ENCODE peak calls at places on chromosomes 1 and 21, in nine cellular contexts. One of them, this sample, is unnamed.

GRCh38 chr1:157438236-157439012 is 113.9 kb downstream of the FCRL5 start:
- DNase-seq in WTC11: no peak
- DNase-seq in AG09309: peak
- DNase-seq in GM13977: no peak
- DNase-seq in RWPE1: no peak
- DNase-seq in AG04450: no peak
- DNase-seq in ovary: no peak
- DNase-seq in Calu3: no peak
- DNase-seq in tibial nerve: no peak
- DNase-seq in this sample: no peak

GRCh38 chr1:224958490-224958889 is 29.0 kb downstream of the DNAH14 start:
- DNase-seq in WTC11: no peak
- DNase-seq in AG09309: no peak
- DNase-seq in GM13977: no peak
- DNase-seq in RWPE1: no peak
- DNase-seq in AG04450: no peak
- DNase-seq in ovary: no peak
- DNase-seq in Calu3: no peak
- DNase-seq in tibial nerve: no peak
- DNase-seq in this sample: no peak

GRCh38 chr21:17726047-17726446 is 93.1 kb downstream of the C21orf91 start:
- DNase-seq in WTC11: no peak
- DNase-seq in AG09309: no peak
- DNase-seq in GM13977: no peak
- DNase-seq in RWPE1: peak
- DNase-seq in AG04450: no peak
- DNase-seq in ovary: no peak
- DNase-seq in Calu3: no peak
- DNase-seq in tibial nerve: no peak
- DNase-seq in this sample: no peak

GRCh38 chr1:240189386-240189989 is 97.8 kb downstream of the FMN2 start:
- DNase-seq in WTC11: peak
- DNase-seq in AG09309: no peak
- DNase-seq in GM13977: peak
- DNase-seq in RWPE1: peak
- DNase-seq in AG04450: no peak
- DNase-seq in ovary: no peak
- DNase-seq in Calu3: peak
- DNase-seq in tibial nerve: no peak
- DNase-seq in this sample: no peak

GRCh38 chr1:171583581-171584194 is 38.4 kb upstream of the MYOCOS start:
- DNase-seq in WTC11: no peak
- DNase-seq in AG09309: no peak
- DNase-seq in GM13977: no peak
- DNase-seq in RWPE1: no peak
- DNase-seq in AG04450: no peak
- DNase-seq in ovary: no peak
- DNase-seq in Calu3: no peak
- DNase-seq in tibial nerve: no peak
- DNase-seq in this sample: no peak

GRCh38 chr21:27631471-27631870 is 664.6 kb upstream of the ADAMTS5 start:
- DNase-seq in WTC11: no peak
- DNase-seq in AG09309: peak
- DNase-seq in GM13977: no peak
- DNase-seq in RWPE1: no peak
- DNase-seq in AG04450: no peak
- DNase-seq in ovary: no peak
- DNase-seq in Calu3: no peak
- DNase-seq in tibial nerve: no peak
- DNase-seq in this sample: no peak

GRCh38 chr1:74502432-74502831 is 10.0 kb downstream of the LRRC53 start:
- DNase-seq in WTC11: no peak
- DNase-seq in AG09309: no peak
- DNase-seq in GM13977: peak
- DNase-seq in RWPE1: peak
- DNase-seq in AG04450: peak
- DNase-seq in ovary: no peak
- DNase-seq in Calu3: no peak
- DNase-seq in tibial nerve: no peak
- DNase-seq in this sample: no peak

GRCh38 chr1:235920596-235921375 is 54.1 kb upstream of the LYST start:
- DNase-seq in WTC11: no peak
- DNase-seq in AG09309: peak
- DNase-seq in GM13977: no peak
- DNase-seq in RWPE1: no peak
- DNase-seq in AG04450: no peak
- DNase-seq in ovary: no peak
- DNase-seq in Calu3: no peak
- DNase-seq in tibial nerve: no peak
- DNase-seq in this sample: no peak

GRCh38 chr1:97137862-97138514 is 416.4 kb downstream of the PTBP2 start:
- DNase-seq in WTC11: no peak
- DNase-seq in AG09309: no peak
- DNase-seq in GM13977: peak
- DNase-seq in RWPE1: peak
- DNase-seq in AG04450: no peak
- DNase-seq in ovary: no peak
- DNase-seq in Calu3: peak
- DNase-seq in tibial nerve: no peak
- DNase-seq in this sample: peak

GRCh38 chr1:221824025-221824424 is 82.1 kb upstream of the DUSP10 start:
- DNase-seq in WTC11: no peak
- DNase-seq in AG09309: no peak
- DNase-seq in GM13977: no peak
- DNase-seq in RWPE1: no peak
- DNase-seq in AG04450: no peak
- DNase-seq in ovary: no peak
- DNase-seq in Calu3: no peak
- DNase-seq in tibial nerve: no peak
- DNase-seq in this sample: no peak

GRCh38 chr1:203807211-203807610 is 11.8 kb downstream of the ZBED6 start:
- DNase-seq in WTC11: no peak
- DNase-seq in AG09309: peak
- DNase-seq in GM13977: no peak
- DNase-seq in RWPE1: no peak
- DNase-seq in AG04450: peak
- DNase-seq in ovary: no peak
- DNase-seq in Calu3: no peak
- DNase-seq in tibial nerve: no peak
- DNase-seq in this sample: no peak

GRCh38 chr1:25863486-25864262 is 4.4 kb upstream of the AUNIP start:
- DNase-seq in WTC11: no peak
- DNase-seq in AG09309: no peak
- DNase-seq in GM13977: no peak
- DNase-seq in RWPE1: no peak
- DNase-seq in AG04450: no peak
- DNase-seq in ovary: no peak
- DNase-seq in Calu3: no peak
- DNase-seq in tibial nerve: no peak
- DNase-seq in this sample: no peak
- TF ChIP-seq CTCF in WTC11: no peak
- TF ChIP-seq CTCF in AG09309: no peak
- TF ChIP-seq CTCF in GM13977: no peak
- TF ChIP-seq CTCF in RWPE1: no peak
- TF ChIP-seq CTCF in AG04450: no peak
- TF ChIP-seq CTCF in ovary: no peak
- TF ChIP-seq CTCF in Calu3: no peak
- TF ChIP-seq CTCF in tibial nerve: no peak
- TF ChIP-seq CTCF in this sample: no peak

GRCh38 chr1:214952648-214953047 is 129.9 kb upstream of the KCNK2 start:
- DNase-seq in WTC11: peak
- DNase-seq in AG09309: no peak
- DNase-seq in GM13977: no peak
- DNase-seq in RWPE1: no peak
- DNase-seq in AG04450: no peak
- DNase-seq in ovary: no peak
- DNase-seq in Calu3: no peak
- DNase-seq in tibial nerve: no peak
- DNase-seq in this sample: no peak
- TF ChIP-seq CTCF in WTC11: no peak
- TF ChIP-seq CTCF in AG09309: no peak
- TF ChIP-seq CTCF in GM13977: no peak
- TF ChIP-seq CTCF in RWPE1: no peak
- TF ChIP-seq CTCF in AG04450: no peak
- TF ChIP-seq CTCF in ovary: no peak
- TF ChIP-seq CTCF in Calu3: no peak
- TF ChIP-seq CTCF in tibial nerve: no peak
- TF ChIP-seq CTCF in this sample: no peak

DNA sequence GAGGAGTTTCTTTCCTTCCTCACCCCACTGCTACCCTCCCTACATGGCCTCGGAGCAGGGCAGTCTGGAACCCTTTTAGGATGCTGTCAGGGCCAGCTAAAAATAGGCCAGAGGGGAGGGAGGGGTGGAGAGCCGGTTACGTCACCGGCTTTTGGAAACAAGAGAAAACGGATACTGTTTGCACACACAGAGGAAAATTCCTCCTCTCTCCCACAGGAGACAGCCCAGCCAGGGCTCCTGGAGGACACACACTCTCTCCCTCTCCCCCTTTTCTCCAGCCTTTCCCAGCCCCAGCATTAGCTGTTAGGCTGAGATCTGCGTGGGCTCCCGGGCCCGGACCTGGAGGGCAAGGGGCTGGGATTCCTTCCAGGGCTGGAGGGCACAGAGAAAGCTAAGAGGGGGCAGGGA is 20.0 kb upstream of the ALDH4A1 start:
- DNase-seq in WTC11: no peak
- DNase-seq in AG09309: peak
- DNase-seq in GM13977: no peak
- DNase-seq in RWPE1: no peak
- DNase-seq in AG04450: peak
- DNase-seq in ovary: peak
- DNase-seq in Calu3: no peak
- DNase-seq in tibial nerve: peak
- DNase-seq in this sample: peak
- TF ChIP-seq CTCF in WTC11: no peak
- TF ChIP-seq CTCF in AG09309: peak
- TF ChIP-seq CTCF in GM13977: no peak
- TF ChIP-seq CTCF in RWPE1: no peak
- TF ChIP-seq CTCF in AG04450: peak
- TF ChIP-seq CTCF in ovary: no peak
- TF ChIP-seq CTCF in Calu3: no peak
- TF ChIP-seq CTCF in tibial nerve: no peak
- TF ChIP-seq CTCF in this sample: peak

GRCh38 chr21:35508389-35508888 is 459.3 kb upstream of the RUNX1 start:
- DNase-seq in WTC11: peak
- DNase-seq in AG09309: peak
- DNase-seq in GM13977: no peak
- DNase-seq in RWPE1: no peak
- DNase-seq in AG04450: peak
- DNase-seq in ovary: no peak
- DNase-seq in Calu3: peak
- DNase-seq in tibial nerve: peak
- DNase-seq in this sample: peak
- TF ChIP-seq CTCF in WTC11: no peak
- TF ChIP-seq CTCF in AG09309: peak
- TF ChIP-seq CTCF in GM13977: peak
- TF ChIP-seq CTCF in RWPE1: no peak
- TF ChIP-seq CTCF in AG04450: peak
- TF ChIP-seq CTCF in ovary: no peak
- TF ChIP-seq CTCF in Calu3: peak
- TF ChIP-seq CTCF in tibial nerve: no peak
- TF ChIP-seq CTCF in this sample: peak

DNA sequence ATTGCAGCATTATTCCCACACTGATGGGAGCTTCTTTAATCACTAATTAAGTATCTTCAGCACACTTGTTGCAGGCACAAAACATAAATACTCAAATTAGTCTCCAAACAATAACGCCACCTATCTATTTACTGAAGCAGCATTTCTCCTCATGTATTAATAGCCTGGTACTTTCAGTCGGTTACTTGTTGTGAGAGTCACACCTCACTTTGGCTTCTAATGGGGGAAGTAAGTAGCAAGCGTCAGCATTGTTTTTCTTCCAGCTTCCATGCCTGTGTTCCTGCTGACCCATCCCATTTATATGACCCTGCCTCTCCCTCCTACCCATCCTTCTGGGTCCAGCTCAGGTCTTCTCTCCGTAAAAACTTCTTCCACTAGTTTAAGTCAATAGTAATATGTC is 31.9 kb upstream of the DENND1B start:
- DNase-seq in WTC11: no peak
- DNase-seq in AG09309: no peak
- DNase-seq in GM13977: peak
- DNase-seq in RWPE1: no peak
- DNase-seq in AG04450: no peak
- DNase-seq in ovary: no peak
- DNase-seq in Calu3: no peak
- DNase-seq in tibial nerve: no peak
- DNase-seq in this sample: no peak
- TF ChIP-seq CTCF in WTC11: no peak
- TF ChIP-seq CTCF in AG09309: no peak
- TF ChIP-seq CTCF in GM13977: no peak
- TF ChIP-seq CTCF in RWPE1: no peak
- TF ChIP-seq CTCF in AG04450: no peak
- TF ChIP-seq CTCF in ovary: no peak
- TF ChIP-seq CTCF in Calu3: no peak
- TF ChIP-seq CTCF in tibial nerve: no peak
- TF ChIP-seq CTCF in this sample: no peak

DNA sequence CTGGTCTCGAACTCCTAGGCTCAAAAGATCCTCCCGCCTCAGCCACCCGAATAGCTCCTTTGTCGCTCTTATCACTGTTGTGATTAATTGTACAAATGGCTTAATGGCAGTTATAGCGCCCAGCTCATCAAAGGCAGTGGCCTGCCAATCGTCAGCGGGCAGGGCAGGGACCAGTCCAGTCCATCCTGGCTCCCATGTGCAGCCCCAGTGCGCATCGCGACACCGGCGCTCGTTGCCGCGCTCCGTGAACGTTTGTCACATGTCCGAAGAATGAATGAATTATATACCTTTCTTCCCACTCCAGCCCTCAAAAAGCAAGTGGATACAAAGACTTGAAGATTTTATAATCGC is 18.4 kb downstream of the MTX1 start:
- DNase-seq in WTC11: peak
- DNase-seq in AG09309: no peak
- DNase-seq in GM13977: peak
- DNase-seq in RWPE1: no peak
- DNase-seq in AG04450: no peak
- DNase-seq in ovary: no peak
- DNase-seq in Calu3: peak
- DNase-seq in tibial nerve: no peak
- DNase-seq in this sample: no peak
- TF ChIP-seq CTCF in WTC11: no peak
- TF ChIP-seq CTCF in AG09309: no peak
- TF ChIP-seq CTCF in GM13977: no peak
- TF ChIP-seq CTCF in RWPE1: peak
- TF ChIP-seq CTCF in AG04450: no peak
- TF ChIP-seq CTCF in ovary: no peak
- TF ChIP-seq CTCF in Calu3: no peak
- TF ChIP-seq CTCF in tibial nerve: no peak
- TF ChIP-seq CTCF in this sample: no peak

GRCh38 chr1:153353226-153353947 is 4.3 kb upstream of the S100A9 start:
- DNase-seq in WTC11: peak
- DNase-seq in AG09309: no peak
- DNase-seq in GM13977: no peak
- DNase-seq in RWPE1: peak
- DNase-seq in AG04450: no peak
- DNase-seq in ovary: no peak
- DNase-seq in Calu3: peak
- DNase-seq in tibial nerve: no peak
- DNase-seq in this sample: no peak
- TF ChIP-seq CTCF in WTC11: no peak
- TF ChIP-seq CTCF in AG09309: peak
- TF ChIP-seq CTCF in GM13977: peak
- TF ChIP-seq CTCF in RWPE1: peak
- TF ChIP-seq CTCF in AG04450: peak
- TF ChIP-seq CTCF in ovary: no peak
- TF ChIP-seq CTCF in Calu3: peak
- TF ChIP-seq CTCF in tibial nerve: no peak
- TF ChIP-seq CTCF in this sample: peak

This sample was measured in AG09319.